ENCODE peak calls at places on chromosomes 2 and 18, in four cellular contexts. X, Y, I and R are unnamed samples.

GRCh38 chr18:21194871-21195771 is 46.9 kb upstream of the GREB1L start:
- DNase-seq in I (peak; percentile 16), X (no peak), Y (no peak), R (no peak)

GRCh38 chr2:9110893-9111569 is 95.6 kb upstream of the ASAP2 start:
- DNase-seq in X (no peak), Y (no peak), I (no peak), R (no peak)

GRCh38 chr18:11860594-11861450 is 9.6 kb downstream of the CHMP1B start:
- DNase-seq in X (no peak), Y (no peak), I (no peak), R (no peak)

GRCh38 chr2:152223997-152224396 is 48.4 kb upstream of the STAM2 start:
- DNase-seq in X (no peak), Y (no peak), I (no peak), R (no peak)

GRCh38 chr2:165161510-165161909 is 42.3 kb downstream of the SCN3A start:
- DNase-seq in X (no peak), Y (no peak), I (no peak), R (no peak)

GRCh38 chr2:22450831-22451230 is 934.1 kb upstream of the KLHL29 start:
- DNase-seq in X (peak; percentile 25), Y (no peak), I (peak; percentile 50), R (no peak)

GRCh38 chr2:151852260-151853069 is 24.2 kb upstream of the ARL5A start:
- DNase-seq in X (no peak), Y (no peak), I (no peak), R (no peak)

GRCh38 chr2:73202156-73203054 is at the start of gene NOTO:
- DNase-seq in X (no peak), I (no peak), Y (no peak), R (no peak)